ENCODE peak calls at places on chromosomes 16 and 17, in six cellular contexts. One of them, this sample, is unnamed.

GRCh38 chr16:2712063-2712441 is 8.0 kb downstream of the PRSS27 start:
- ATAC-seq in body of pancreas: no peak
- ATAC-seq in gastroesophageal sphincter: no peak
- ATAC-seq in activated CD8-positive, alpha-beta memory T cell treated with anti-CD3 and anti-CD28 coated beads, Interleukin-2, amount 10 ng/mL, durations not matched to agents 7 days and 5 days: no peak
- ATAC-seq in pancreas: no peak
- ATAC-seq in left lung: no peak
- ATAC-seq in this sample: no peak

GRCh38 chr16:27098366-27099050 is 31.8 kb downstream of the C16orf82 start:
- ATAC-seq in gastroesophageal sphincter: no peak
- ATAC-seq in pancreas: no peak
- ATAC-seq in activated CD8-positive, alpha-beta memory T cell treated with anti-CD3 and anti-CD28 coated beads, Interleukin-2, amount 10 ng/mL, durations not matched to agents 7 days and 5 days: no peak
- ATAC-seq in left lung: no peak
- ATAC-seq in body of pancreas: no peak
- ATAC-seq in this sample: no peak

GRCh38 chr17:19770985-19771710 is 23.1 kb upstream of the ALDH3A1 start:
- ATAC-seq in left lung: no peak
- ATAC-seq in body of pancreas: no peak
- ATAC-seq in pancreas: no peak
- ATAC-seq in activated CD8-positive, alpha-beta memory T cell treated with anti-CD3 and anti-CD28 coated beads, Interleukin-2, amount 10 ng/mL, durations not matched to agents 7 days and 5 days: no peak
- ATAC-seq in gastroesophageal sphincter: no peak
- ATAC-seq in this sample: no peak

GRCh38 chr17:16374129-16374528 is 6.8 kb upstream of the UBB start:
- ATAC-seq in left lung: peak; percentile 62
- ATAC-seq in body of pancreas: no peak
- ATAC-seq in gastroesophageal sphincter: peak; percentile 82
- ATAC-seq in pancreas: no peak
- ATAC-seq in activated CD8-positive, alpha-beta memory T cell treated with anti-CD3 and anti-CD28 coated beads, Interleukin-2, amount 10 ng/mL, durations not matched to agents 7 days and 5 days: no peak
- ATAC-seq in this sample: peak; percentile 13

GRCh38 chr16:87949071-87949744 is 2.0 kb upstream of the BANP start:
- ATAC-seq in activated CD8-positive, alpha-beta memory T cell treated with anti-CD3 and anti-CD28 coated beads, Interleukin-2, amount 10 ng/mL, durations not matched to agents 7 days and 5 days: no peak
- ATAC-seq in gastroesophageal sphincter: no peak
- ATAC-seq in left lung: no peak
- ATAC-seq in pancreas: no peak
- ATAC-seq in body of pancreas: no peak
- ATAC-seq in this sample: no peak

GRCh38 chr16:80670170-80670865 is 129.5 kb downstream of the DYNLRB2 start:
- ATAC-seq in activated CD8-positive, alpha-beta memory T cell treated with anti-CD3 and anti-CD28 coated beads, Interleukin-2, amount 10 ng/mL, durations not matched to agents 7 days and 5 days: no peak
- ATAC-seq in gastroesophageal sphincter: no peak
- ATAC-seq in pancreas: no peak
- ATAC-seq in body of pancreas: no peak
- ATAC-seq in left lung: no peak
- ATAC-seq in this sample: no peak

GRCh38 chr17:44014133-44014436 is 678 bp downstream of the TMEM101 start:
- ATAC-seq in body of pancreas: no peak
- ATAC-seq in left lung: peak; percentile 14
- ATAC-seq in gastroesophageal sphincter: no peak
- ATAC-seq in activated CD8-positive, alpha-beta memory T cell treated with anti-CD3 and anti-CD28 coated beads, Interleukin-2, amount 10 ng/mL, durations not matched to agents 7 days and 5 days: no peak
- ATAC-seq in pancreas: peak; percentile 4
- ATAC-seq in this sample: peak; percentile 3

GRCh38 chr17:14340968-14341412 is 40.1 kb downstream of the HS3ST3B1 start:
- ATAC-seq in left lung: no peak
- ATAC-seq in gastroesophageal sphincter: no peak
- ATAC-seq in body of pancreas: no peak
- ATAC-seq in pancreas: no peak
- ATAC-seq in activated CD8-positive, alpha-beta memory T cell treated with anti-CD3 and anti-CD28 coated beads, Interleukin-2, amount 10 ng/mL, durations not matched to agents 7 days and 5 days: no peak
- ATAC-seq in this sample: no peak

GRCh38 chr17:350706-351435 is 1.7 kb downstream of the RPH3AL start:
- ATAC-seq in left lung: peak; percentile 50
- ATAC-seq in pancreas: peak; percentile 8
- ATAC-seq in body of pancreas: peak; percentile 27
- ATAC-seq in gastroesophageal sphincter: peak; percentile 89
- ATAC-seq in activated CD8-positive, alpha-beta memory T cell treated with anti-CD3 and anti-CD28 coated beads, Interleukin-2, amount 10 ng/mL, durations not matched to agents 7 days and 5 days: no peak
- ATAC-seq in this sample: peak; percentile 75

This sample was measured in esophagus mucosa.